ENCODE peak calls at places on chromosomes 3 and 15, in five cellular contexts. A, X, J, F and B are unnamed samples.

GRCh38 chr15:80996247-80996646 is 4.5 kb upstream of the TLNRD1 start:
- DNase-seq in A (no peak), X (no peak), J (no peak), F (no peak), B (peak; percentile 27)

GRCh38 chr15:60800729-60801072 is 321.8 kb upstream of the ICE2 start:
- DNase-seq in A (no peak), X (no peak), J (no peak), F (no peak), B (no peak)

GRCh38 chr3:53170325-53171108 is 9.5 kb downstream of the PRKCD start:
- DNase-seq in A (no peak), X (no peak), J (peak; percentile 51), F (peak; percentile 66), B (no peak)

GRCh38 chr15:32659340-32659831 is 17.9 kb downstream of the SCG5 start:
- DNase-seq in A (no peak), X (no peak), J (peak; percentile 27), F (no peak), B (no peak)

GRCh38 chr3:14602804-14603644 is 48.5 kb upstream of the CCDC174 start:
- DNase-seq in A (no peak), X (no peak), J (no peak), F (no peak), B (peak; percentile 38)

GRCh38 chr15:59166156-59166555 is 40.5 kb upstream of the LDHAL6B start:
- DNase-seq in A (no peak), X (no peak), J (peak; percentile 38), F (no peak), B (no peak)

GRCh38 chr3:101762041-101762646 is 16.9 kb upstream of the NXPE3 start:
- DNase-seq in A (no peak), X (no peak), J (no peak), F (no peak), B (no peak)

GRCh38 chr3:172303941-172304558 is 144.2 kb downstream of the GHSR start:
- DNase-seq in A (no peak), X (no peak), J (no peak), F (no peak), B (no peak)

GRCh38 chr3:16280671-16281070 is 15.7 kb downstream of the OXNAD1 start:
- DNase-seq in A (no peak), X (no peak), J (no peak), F (no peak), B (no peak)

GRCh38 chr15:89492111-89492641 is 4.2 kb downstream of the RHCG start:
- DNase-seq in A (no peak), X (no peak), J (no peak), F (no peak), B (no peak)

GRCh38 chr15:94965593-94965992 is 734.2 kb downstream of the MCTP2 start:
- DNase-seq in A (no peak), X (no peak), J (no peak), F (no peak), B (peak; percentile 27)

GRCh38 chr15:34701536-34701935 is 53.3 kb downstream of the GJD2 start:
- DNase-seq in A (no peak), X (no peak), J (no peak), F (no peak), B (no peak)

GRCh38 chr3:150746791-150747590 is 16.0 kb downstream of the SIAH2 start:
- DNase-seq in A (no peak), X (no peak), J (no peak), F (no peak), B (no peak)

GRCh38 chr3:196186661-196187573 is 24.3 kb downstream of the ZDHHC19 start:
- DNase-seq in A (peak; percentile 56), X (no peak), J (no peak), F (peak; percentile 64), B (no peak)

GRCh38 chr15:62977952-62978811 is 64.4 kb upstream of the TPM1 start:
- DNase-seq in A (no peak), X (no peak), J (no peak), F (no peak), B (no peak)

GRCh38 chr15:74530771-74531143 is 10.3 kb upstream of the ARID3B start:
- DNase-seq in A (no peak), X (no peak), J (no peak), F (no peak), B (no peak)

GRCh38 chr15:74525946-74526345 is 15.1 kb upstream of the ARID3B start:
- DNase-seq in A (no peak), X (peak; percentile 72), J (no peak), F (no peak), B (peak; percentile 12)

GRCh38 chr15:74531144-74531811 is 9.7 kb upstream of the ARID3B start:
- DNase-seq in A (no peak), X (no peak), J (peak; percentile 71), F (no peak), B (no peak)

GRCh38 chr15:74528876-74529275 is 12.1 kb upstream of the ARID3B start:
- DNase-seq in A (no peak), X (no peak), J (no peak), F (no peak), B (no peak)

GRCh38 chr15:74529911-74530310 is 11.1 kb upstream of the ARID3B start:
- DNase-seq in A (no peak), X (no peak), J (no peak), F (no peak), B (no peak)
- TF ChIP-seq SRF in A (no peak), X (no peak), J (no peak), F (no peak), B (no peak)

GRCh38 chr3:36992806-36993325 is at the start of gene EPM2AIP1:
- DNase-seq in A (peak; percentile 100), X (no peak), J (no peak), F (no peak), B (no peak)
- H3K4me1 ChIP-seq in A (no peaks in the 10 kb centered on the region), X (peaks cover 4% of the 10 kb centered on the region), J (peaks cover 43% of the 10 kb centered on the region), F (no peaks in the 10 kb centered on the region), B (peaks cover 21% of the 10 kb centered on the region)

GRCh38 chr3:48561045-48561736 is 2.4 kb downstream of the UCN2 start:
- DNase-seq in A (peak; percentile 38), X (no peak), J (peak; percentile 71), F (no peak), B (peak; percentile 80)
- TF ChIP-seq SRF in A (no peak), X (no peak), J (no peak), F (no peak), B (no peak)

GRCh38 chr3:56775931-56776461 is 25.8 kb downstream of the ARHGEF3 start:
- DNase-seq in A (no peak), X (no peak), J (no peak), F (no peak), B (no peak)

GRCh38 chr3:56773588-56774330 is 28.0 kb downstream of the ARHGEF3 start:
- DNase-seq in A (no peak), X (no peak), J (no peak), F (no peak), B (no peak)

GRCh38 chr3:56775356-56775914 is 26.3 kb downstream of the ARHGEF3 start:
- DNase-seq in A (no peak), X (no peak), J (no peak), F (no peak), B (no peak)

GRCh38 chr3:56778904-56779303 is 22.8 kb downstream of the ARHGEF3 start:
- DNase-seq in A (no peak), X (no peak), J (no peak), F (no peak), B (no peak)

DNA sequence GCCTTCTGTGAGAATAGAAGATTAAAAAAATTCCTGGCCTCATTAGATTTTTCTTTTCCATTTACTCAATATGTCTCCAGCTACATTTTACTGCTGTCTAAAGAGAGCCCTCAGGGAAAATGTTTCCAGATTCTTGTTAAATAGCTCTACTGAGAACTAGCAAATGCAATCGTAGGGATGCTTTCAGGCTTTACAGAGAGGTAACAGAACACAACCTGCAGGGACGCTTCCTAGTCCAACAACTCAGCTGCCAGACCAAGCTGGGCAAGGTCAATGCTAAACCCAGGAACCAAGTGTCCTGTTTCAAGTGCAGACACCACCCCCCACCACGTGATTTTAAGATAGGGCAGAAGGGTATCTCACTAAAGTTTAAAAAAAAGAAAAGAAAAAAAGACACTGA is 25.2 kb downstream of the ARHGEF3 start:
- DNase-seq in A (no peak), X (no peak), J (no peak), F (no peak), B (no peak)
- H3K4me1 ChIP-seq in A (no peaks in the 10 kb centered on the region), X (no peaks in the 10 kb centered on the region), J (peaks cover 23% of the 10 kb centered on the region), F (peaks cover 28% of the 10 kb centered on the region), B (no peaks in the 10 kb centered on the region)